ENCODE peak calls at places on chromosomes 7 and 10, in six cellular contexts. One of them, this sample, is unnamed.

GRCh38 chr10:33463011-33463410 is 128.5 kb upstream of the NRP1 start:
- DNase-seq in hippocampal formation: no peak
- DNase-seq in foreskin fibroblast: no peak
- DNase-seq in NCI-H1105: no peak
- DNase-seq in H7: no peak
- DNase-seq in neural crest cell: no peak
- DNase-seq in this sample: no peak

GRCh38 chr10:24720096-24720495 is 3.6 kb downstream of the ARHGAP21 start:
- DNase-seq in hippocampal formation: no peak
- DNase-seq in foreskin fibroblast: no peak
- DNase-seq in NCI-H1105: no peak
- DNase-seq in H7: no peak
- DNase-seq in neural crest cell: no peak
- DNase-seq in this sample: no peak

GRCh38 chr7:32594965-32595364 is 99.7 kb downstream of the AVL9 start:
- DNase-seq in hippocampal formation: no peak
- DNase-seq in foreskin fibroblast: no peak
- DNase-seq in NCI-H1105: no peak
- DNase-seq in H7: no peak
- DNase-seq in neural crest cell: no peak
- DNase-seq in this sample: no peak

GRCh38 chr10:91883549-91884542 is 25.4 kb downstream of the FGFBP3 start:
- DNase-seq in hippocampal formation: peak
- DNase-seq in foreskin fibroblast: peak
- DNase-seq in NCI-H1105: no peak
- DNase-seq in H7: peak
- DNase-seq in neural crest cell: no peak
- DNase-seq in this sample: no peak

GRCh38 chr7:25090374-25090773 is 34.7 kb downstream of the CYCS start:
- DNase-seq in hippocampal formation: no peak
- DNase-seq in foreskin fibroblast: no peak
- DNase-seq in NCI-H1105: no peak
- DNase-seq in H7: no peak
- DNase-seq in neural crest cell: no peak
- DNase-seq in this sample: no peak

GRCh38 chr7:27115161-27116018 is 12.9 kb upstream of the HOXA2 start:
- DNase-seq in hippocampal formation: no peak
- DNase-seq in foreskin fibroblast: peak
- DNase-seq in NCI-H1105: no peak
- DNase-seq in H7: peak
- DNase-seq in neural crest cell: no peak
- DNase-seq in this sample: no peak

GRCh38 chr7:15720849-15721471 is 34.5 kb upstream of the MEOX2 start:
- DNase-seq in hippocampal formation: peak
- DNase-seq in foreskin fibroblast: peak
- DNase-seq in NCI-H1105: peak
- DNase-seq in H7: no peak
- DNase-seq in neural crest cell: peak
- DNase-seq in this sample: no peak

GRCh38 chr7:5709347-5709950 is 72.0 kb downstream of the RNF216 start:
- DNase-seq in hippocampal formation: no peak
- DNase-seq in foreskin fibroblast: peak
- DNase-seq in NCI-H1105: no peak
- DNase-seq in H7: no peak
- DNase-seq in neural crest cell: no peak
- DNase-seq in this sample: no peak

GRCh38 chr7:129278688-129279087 is 53.9 kb downstream of the AHCYL2 start:
- DNase-seq in hippocampal formation: no peak
- DNase-seq in foreskin fibroblast: no peak
- DNase-seq in NCI-H1105: no peak
- DNase-seq in H7: no peak
- DNase-seq in neural crest cell: no peak
- DNase-seq in this sample: no peak

GRCh38 chr10:71856619-71857018 is 5.6 kb upstream of the PSAP start:
- DNase-seq in hippocampal formation: no peak
- DNase-seq in foreskin fibroblast: no peak
- DNase-seq in NCI-H1105: no peak
- DNase-seq in H7: no peak
- DNase-seq in neural crest cell: no peak
- DNase-seq in this sample: no peak

GRCh38 chr10:86635402-86635801 is 18.9 kb upstream of the OPN4 start:
- DNase-seq in hippocampal formation: no peak
- DNase-seq in foreskin fibroblast: peak
- DNase-seq in NCI-H1105: no peak
- DNase-seq in H7: no peak
- DNase-seq in neural crest cell: no peak
- DNase-seq in this sample: no peak

GRCh38 chr7:102425639-102426267 is 7.6 kb upstream of the ORAI2 start:
- DNase-seq in hippocampal formation: no peak
- DNase-seq in foreskin fibroblast: no peak
- DNase-seq in NCI-H1105: no peak
- DNase-seq in H7: peak
- DNase-seq in neural crest cell: no peak
- DNase-seq in this sample: no peak

GRCh38 chr7:156650042-156650441 is 9.5 kb downstream of the RNF32 start:
- DNase-seq in hippocampal formation: no peak
- DNase-seq in foreskin fibroblast: no peak
- DNase-seq in NCI-H1105: no peak
- DNase-seq in H7: peak
- DNase-seq in neural crest cell: no peak
- DNase-seq in this sample: peak

GRCh38 chr10:58991842-58992241 is 184.6 kb upstream of the PHYHIPL start:
- DNase-seq in hippocampal formation: no peak
- DNase-seq in foreskin fibroblast: no peak
- DNase-seq in NCI-H1105: no peak
- DNase-seq in H7: no peak
- DNase-seq in neural crest cell: no peak
- DNase-seq in this sample: no peak

GRCh38 chr10:86900955-86901354 is 56.5 kb downstream of the MMRN2 start:
- DNase-seq in hippocampal formation: peak
- DNase-seq in foreskin fibroblast: peak
- DNase-seq in NCI-H1105: no peak
- DNase-seq in H7: no peak
- DNase-seq in neural crest cell: no peak
- DNase-seq in this sample: no peak

GRCh38 chr10:13684813-13685511 is 98.2 kb downstream of the PRPF18 start:
- DNase-seq in hippocampal formation: no peak
- DNase-seq in foreskin fibroblast: no peak
- DNase-seq in NCI-H1105: no peak
- DNase-seq in H7: no peak
- DNase-seq in neural crest cell: no peak
- DNase-seq in this sample: no peak

GRCh38 chr10:60042262-60042661 is 135.9 kb upstream of the CCDC6 start:
- DNase-seq in hippocampal formation: no peak
- DNase-seq in foreskin fibroblast: no peak
- DNase-seq in NCI-H1105: peak
- DNase-seq in H7: no peak
- DNase-seq in neural crest cell: no peak
- DNase-seq in this sample: peak